ENCODE peak calls at places on chromosomes 6 and 20, in nine cellular contexts. One of them, this sample, is unnamed.

GRCh38 chr6:156833755-156834154 is 56.6 kb downstream of the ARID1B start:
- DNase-seq in K562: no peak
- DNase-seq in dorsolateral prefrontal cortex: no peak
- DNase-seq in CD8-positive, alpha-beta memory T cell: no peak
- DNase-seq in CD8-positive, alpha-beta T cell: no peak
- DNase-seq in PC-9: no peak
- DNase-seq in GM23338: no peak
- DNase-seq in tibial artery: no peak
- DNase-seq in H7: no peak
- DNase-seq in this sample: no peak

GRCh38 chr6:109002100-109002697 is 92.4 kb downstream of the SESN1 start:
- DNase-seq in K562: no peak
- DNase-seq in dorsolateral prefrontal cortex: no peak
- DNase-seq in CD8-positive, alpha-beta memory T cell: no peak
- DNase-seq in CD8-positive, alpha-beta T cell: no peak
- DNase-seq in PC-9: no peak
- DNase-seq in GM23338: no peak
- DNase-seq in tibial artery: peak; percentile 37
- DNase-seq in H7: no peak
- DNase-seq in this sample: no peak

GRCh38 chr20:50245561-50246366 is 55.1 kb downstream of the CEBPB start:
- DNase-seq in K562: no peak
- DNase-seq in dorsolateral prefrontal cortex: no peak
- DNase-seq in CD8-positive, alpha-beta memory T cell: no peak
- DNase-seq in CD8-positive, alpha-beta T cell: no peak
- DNase-seq in PC-9: no peak
- DNase-seq in GM23338: no peak
- DNase-seq in tibial artery: no peak
- DNase-seq in H7: no peak
- DNase-seq in this sample: no peak

GRCh38 chr6:44229376-44230033 is 6.1 kb downstream of the SLC29A1 start:
- DNase-seq in K562: no peak
- DNase-seq in dorsolateral prefrontal cortex: no peak
- DNase-seq in CD8-positive, alpha-beta memory T cell: no peak
- DNase-seq in CD8-positive, alpha-beta T cell: no peak
- DNase-seq in PC-9: no peak
- DNase-seq in GM23338: no peak
- DNase-seq in tibial artery: no peak
- DNase-seq in H7: peak; percentile 22
- DNase-seq in this sample: no peak

GRCh38 chr6:18493421-18493891 is 106.3 kb downstream of the RNF144B start:
- DNase-seq in K562: no peak
- DNase-seq in dorsolateral prefrontal cortex: no peak
- DNase-seq in CD8-positive, alpha-beta memory T cell: no peak
- DNase-seq in CD8-positive, alpha-beta T cell: no peak
- DNase-seq in PC-9: peak; percentile 67
- DNase-seq in GM23338: no peak
- DNase-seq in tibial artery: no peak
- DNase-seq in H7: no peak
- DNase-seq in this sample: no peak

GRCh38 chr20:47821481-47822100 is 36.3 kb upstream of the SULF2 start:
- DNase-seq in K562: no peak
- DNase-seq in dorsolateral prefrontal cortex: no peak
- DNase-seq in CD8-positive, alpha-beta memory T cell: no peak
- DNase-seq in CD8-positive, alpha-beta T cell: no peak
- DNase-seq in PC-9: peak; percentile 82
- DNase-seq in GM23338: no peak
- DNase-seq in tibial artery: no peak
- DNase-seq in H7: no peak
- DNase-seq in this sample: no peak

GRCh38 chr6:170146640-170147039 is 144.2 kb downstream of the DLL1 start:
- DNase-seq in K562: no peak
- DNase-seq in dorsolateral prefrontal cortex: no peak
- DNase-seq in CD8-positive, alpha-beta memory T cell: no peak
- DNase-seq in CD8-positive, alpha-beta T cell: no peak
- DNase-seq in PC-9: no peak
- DNase-seq in GM23338: no peak
- DNase-seq in tibial artery: no peak
- DNase-seq in H7: no peak
- DNase-seq in this sample: no peak

GRCh38 chr6:134628154-134628553 is 310.2 kb upstream of the SGK1 start:
- DNase-seq in K562: no peak
- DNase-seq in dorsolateral prefrontal cortex: no peak
- DNase-seq in CD8-positive, alpha-beta memory T cell: no peak
- DNase-seq in CD8-positive, alpha-beta T cell: no peak
- DNase-seq in PC-9: no peak
- DNase-seq in GM23338: no peak
- DNase-seq in tibial artery: no peak
- DNase-seq in H7: no peak
- DNase-seq in this sample: no peak

GRCh38 chr20:23966927-23967615 is 21.5 kb downstream of the GGTLC1 start:
- DNase-seq in K562: no peak
- DNase-seq in dorsolateral prefrontal cortex: no peak
- DNase-seq in CD8-positive, alpha-beta memory T cell: no peak
- DNase-seq in CD8-positive, alpha-beta T cell: no peak
- DNase-seq in PC-9: no peak
- DNase-seq in GM23338: no peak
- DNase-seq in tibial artery: no peak
- DNase-seq in H7: no peak
- DNase-seq in this sample: no peak

GRCh38 chr6:105015482-105015881 is 58.6 kb downstream of the LIN28B start:
- DNase-seq in K562: no peak
- DNase-seq in dorsolateral prefrontal cortex: no peak
- DNase-seq in CD8-positive, alpha-beta memory T cell: no peak
- DNase-seq in CD8-positive, alpha-beta T cell: no peak
- DNase-seq in PC-9: no peak
- DNase-seq in GM23338: no peak
- DNase-seq in tibial artery: no peak
- DNase-seq in H7: no peak
- DNase-seq in this sample: no peak

GRCh38 chr6:144578385-144579350 is 293.5 kb downstream of the UTRN start:
- DNase-seq in K562: no peak
- DNase-seq in dorsolateral prefrontal cortex: no peak
- DNase-seq in CD8-positive, alpha-beta memory T cell: no peak
- DNase-seq in CD8-positive, alpha-beta T cell: no peak
- DNase-seq in PC-9: no peak
- DNase-seq in GM23338: no peak
- DNase-seq in tibial artery: no peak
- DNase-seq in H7: no peak
- DNase-seq in this sample: no peak

GRCh38 chr20:1509237-1509636 is 18.0 kb upstream of the SIRPB2 start:
- DNase-seq in K562: no peak
- DNase-seq in dorsolateral prefrontal cortex: peak; percentile 50
- DNase-seq in CD8-positive, alpha-beta memory T cell: no peak
- DNase-seq in CD8-positive, alpha-beta T cell: peak; percentile 12
- DNase-seq in PC-9: no peak
- DNase-seq in GM23338: peak; percentile 45
- DNase-seq in tibial artery: no peak
- DNase-seq in H7: no peak
- DNase-seq in this sample: peak; percentile 42

DNA sequence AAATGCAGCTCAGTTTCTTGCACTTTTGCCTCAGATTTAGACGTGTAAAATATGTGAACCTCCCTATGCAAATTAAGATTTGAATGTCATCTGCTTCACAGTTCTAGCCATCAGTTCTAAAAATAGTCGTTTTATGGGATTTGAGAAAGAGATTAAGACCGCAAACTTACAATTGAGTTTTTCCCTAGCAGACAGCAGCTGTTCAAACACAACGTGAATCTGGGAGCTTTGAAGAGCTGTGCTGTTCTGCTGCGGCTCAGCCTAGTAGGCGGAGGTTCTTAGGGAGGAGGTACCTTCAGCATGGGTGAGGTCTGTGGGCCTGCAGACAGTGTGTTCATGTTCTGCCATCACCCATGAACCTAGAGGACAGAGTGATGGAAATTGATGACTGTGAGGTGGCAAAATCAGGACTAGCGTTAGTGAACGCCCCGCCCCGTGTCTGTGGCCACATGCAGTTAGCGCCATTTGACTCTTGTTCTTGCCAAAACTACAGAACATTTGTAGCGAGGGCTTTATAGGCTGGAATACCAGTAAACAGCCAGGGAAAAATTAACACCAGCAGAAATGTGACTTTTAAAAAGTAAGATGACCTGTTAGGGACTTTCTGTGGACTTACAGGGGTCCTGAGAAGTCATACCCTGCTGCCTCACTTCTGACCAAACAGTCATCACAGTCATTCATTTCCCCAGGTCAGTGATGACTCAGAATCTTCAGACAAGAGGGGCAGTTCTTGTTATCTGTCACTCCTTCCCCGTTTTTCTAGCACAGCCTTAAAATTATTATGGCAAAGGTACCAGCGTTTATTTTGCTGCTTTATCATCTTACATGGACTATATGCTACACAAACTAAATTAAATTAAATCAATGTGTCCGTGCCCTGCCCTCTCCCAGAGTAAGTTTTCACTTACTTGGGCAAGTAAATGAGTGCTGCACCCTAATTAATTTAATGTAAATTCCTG is 84.3 kb upstream of the TMEM181 start:
- DNase-seq in K562: peak; percentile 47
- DNase-seq in dorsolateral prefrontal cortex: peak; percentile 41
- DNase-seq in CD8-positive, alpha-beta memory T cell: no peak
- DNase-seq in CD8-positive, alpha-beta T cell: no peak
- DNase-seq in PC-9: no peak
- DNase-seq in GM23338: no peak
- DNase-seq in tibial artery: no peak
- DNase-seq in H7: no peak
- DNase-seq in this sample: peak; percentile 20
- H3K4me3 ChIP-seq in K562: no peak overlapping the region
- H3K4me3 ChIP-seq in dorsolateral prefrontal cortex: no peak overlapping the region
- H3K4me3 ChIP-seq in CD8-positive, alpha-beta memory T cell: no peak overlapping the region
- H3K4me3 ChIP-seq in CD8-positive, alpha-beta T cell: no peak overlapping the region
- H3K4me3 ChIP-seq in PC-9: peak overlapping the region; percentile 12
- H3K4me3 ChIP-seq in GM23338: no peak overlapping the region
- H3K4me3 ChIP-seq in tibial artery: no peak overlapping the region
- H3K4me3 ChIP-seq in H7: no peak overlapping the region
- H3K4me3 ChIP-seq in this sample: no peak overlapping the region

GRCh38 chr6:40163924-40164323 is 229.7 kb upstream of the MOCS1 start:
- DNase-seq in K562: peak; percentile 13
- DNase-seq in dorsolateral prefrontal cortex: no peak
- DNase-seq in CD8-positive, alpha-beta memory T cell: no peak
- DNase-seq in CD8-positive, alpha-beta T cell: no peak
- DNase-seq in PC-9: no peak
- DNase-seq in GM23338: peak; percentile 4
- DNase-seq in tibial artery: no peak
- DNase-seq in H7: no peak
- DNase-seq in this sample: no peak
- H3K4me3 ChIP-seq in K562: peak overlapping the region; percentile 39
- H3K4me3 ChIP-seq in dorsolateral prefrontal cortex: no peak overlapping the region
- H3K4me3 ChIP-seq in CD8-positive, alpha-beta memory T cell: no peak overlapping the region
- H3K4me3 ChIP-seq in CD8-positive, alpha-beta T cell: no peak overlapping the region
- H3K4me3 ChIP-seq in PC-9: no peak overlapping the region
- H3K4me3 ChIP-seq in GM23338: no peak overlapping the region
- H3K4me3 ChIP-seq in tibial artery: no peak overlapping the region
- H3K4me3 ChIP-seq in H7: no peak overlapping the region
- H3K4me3 ChIP-seq in this sample: no peak overlapping the region

GRCh38 chr20:3889489-3890409 is 562 bp downstream of the PANK2 start:
- DNase-seq in K562: peak; percentile 74
- DNase-seq in dorsolateral prefrontal cortex: no peak
- DNase-seq in CD8-positive, alpha-beta memory T cell: peak; percentile 27
- DNase-seq in CD8-positive, alpha-beta T cell: peak; percentile 38
- DNase-seq in PC-9: peak; percentile 16
- DNase-seq in GM23338: peak; percentile 39
- DNase-seq in tibial artery: peak; percentile 4
- DNase-seq in H7: peak; percentile 74
- DNase-seq in this sample: no peak

GRCh38 chr20:3890410-3890751 is 1.2 kb downstream of the PANK2 start:
- DNase-seq in K562: no peak
- DNase-seq in dorsolateral prefrontal cortex: no peak
- DNase-seq in CD8-positive, alpha-beta memory T cell: no peak
- DNase-seq in CD8-positive, alpha-beta T cell: no peak
- DNase-seq in PC-9: no peak
- DNase-seq in GM23338: peak; percentile 55
- DNase-seq in tibial artery: peak; percentile 19
- DNase-seq in H7: no peak
- DNase-seq in this sample: no peak

GRCh38 chr20:3887870-3888614 is 1.1 kb upstream of the PANK2 start:
- DNase-seq in K562: no peak
- DNase-seq in dorsolateral prefrontal cortex: no peak
- DNase-seq in CD8-positive, alpha-beta memory T cell: no peak
- DNase-seq in CD8-positive, alpha-beta T cell: no peak
- DNase-seq in PC-9: no peak
- DNase-seq in GM23338: peak; percentile 19
- DNase-seq in tibial artery: peak; percentile 25
- DNase-seq in H7: peak; percentile 35
- DNase-seq in this sample: peak; percentile 28

GRCh38 chr20:3888622-3889488 is at the start of gene PANK2:
- DNase-seq in K562: peak; percentile 93
- DNase-seq in dorsolateral prefrontal cortex: peak; percentile 99
- DNase-seq in CD8-positive, alpha-beta memory T cell: peak; percentile 95
- DNase-seq in CD8-positive, alpha-beta T cell: peak; percentile 96
- DNase-seq in PC-9: peak; percentile 99
- DNase-seq in GM23338: peak; percentile 100
- DNase-seq in tibial artery: peak; percentile 99
- DNase-seq in H7: peak; percentile 99
- DNase-seq in this sample: peak; percentile 100

DNA sequence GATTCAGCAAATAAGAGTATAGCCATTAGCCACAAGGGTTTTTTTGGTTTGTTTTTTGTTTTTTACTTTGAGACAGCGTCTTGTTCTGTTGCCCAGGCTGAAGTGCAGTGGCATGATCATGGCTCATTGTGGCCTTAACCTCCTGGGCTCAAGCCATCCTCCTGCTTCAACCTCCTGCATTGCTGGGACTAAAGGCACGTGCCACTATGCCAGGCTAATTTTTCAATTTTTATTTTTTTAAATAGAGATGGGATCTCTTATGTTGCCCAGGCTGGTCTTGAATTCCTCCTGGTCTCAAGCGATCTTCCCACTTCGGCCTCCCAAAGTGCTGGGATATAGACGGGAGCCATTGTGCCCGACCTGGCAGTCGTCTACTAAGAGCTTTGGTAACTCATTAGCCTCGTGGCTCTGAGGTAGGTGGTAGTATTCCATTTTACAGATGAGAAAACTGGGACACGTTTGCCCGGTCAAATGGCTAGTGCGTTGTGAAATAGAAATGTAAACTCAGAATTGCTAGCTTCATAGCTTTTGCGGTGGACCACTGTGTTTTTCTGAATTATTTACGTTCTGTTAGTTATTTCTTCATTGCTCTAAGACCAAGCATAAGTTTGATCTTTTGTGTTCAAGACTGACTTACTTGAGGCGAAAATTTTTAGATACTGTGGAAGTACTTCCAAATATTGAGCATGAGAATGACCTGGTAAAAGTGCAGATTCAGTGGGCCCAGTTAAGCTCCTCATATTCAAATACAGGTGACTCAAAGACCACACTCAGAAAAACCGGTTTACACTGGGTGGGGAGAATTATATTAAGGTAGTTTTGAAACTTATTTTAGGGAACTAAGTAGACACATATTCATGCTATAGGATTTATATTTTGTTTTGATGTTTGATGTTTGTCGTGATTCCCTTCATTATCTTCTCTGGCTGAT is 2.1 kb downstream of the PANK2 start:
- DNase-seq in K562: no peak
- DNase-seq in dorsolateral prefrontal cortex: no peak
- DNase-seq in CD8-positive, alpha-beta memory T cell: no peak
- DNase-seq in CD8-positive, alpha-beta T cell: no peak
- DNase-seq in PC-9: no peak
- DNase-seq in GM23338: no peak
- DNase-seq in tibial artery: peak; percentile 16
- DNase-seq in H7: no peak
- DNase-seq in this sample: no peak
- H3K4me3 ChIP-seq in K562: peak overlapping the region; percentile 95
- H3K4me3 ChIP-seq in dorsolateral prefrontal cortex: peak overlapping the region; percentile 96
- H3K4me3 ChIP-seq in CD8-positive, alpha-beta memory T cell: peak overlapping the region; percentile 84
- H3K4me3 ChIP-seq in CD8-positive, alpha-beta T cell: peak overlapping the region; percentile 97
- H3K4me3 ChIP-seq in PC-9: peak overlapping the region; percentile 71
- H3K4me3 ChIP-seq in GM23338: peak overlapping the region; percentile 92
- H3K4me3 ChIP-seq in tibial artery: peak overlapping the region; percentile 100
- H3K4me3 ChIP-seq in H7: peak overlapping the region; percentile 86
- H3K4me3 ChIP-seq in this sample: peak overlapping the region; percentile 92

GRCh38 chr20:51492167-51493092 is 50.1 kb downstream of the NFATC2 start:
- DNase-seq in K562: peak; percentile 82
- DNase-seq in dorsolateral prefrontal cortex: no peak
- DNase-seq in CD8-positive, alpha-beta memory T cell: no peak
- DNase-seq in CD8-positive, alpha-beta T cell: no peak
- DNase-seq in PC-9: no peak
- DNase-seq in GM23338: peak; percentile 28
- DNase-seq in tibial artery: peak; percentile 42
- DNase-seq in H7: peak; percentile 62
- DNase-seq in this sample: peak; percentile 26
- H3K4me3 ChIP-seq in K562: peak overlapping the region; percentile 34
- H3K4me3 ChIP-seq in dorsolateral prefrontal cortex: peak overlapping the region; percentile 16
- H3K4me3 ChIP-seq in CD8-positive, alpha-beta memory T cell: no peak overlapping the region
- H3K4me3 ChIP-seq in CD8-positive, alpha-beta T cell: no peak overlapping the region
- H3K4me3 ChIP-seq in PC-9: no peak overlapping the region
- H3K4me3 ChIP-seq in GM23338: no peak overlapping the region
- H3K4me3 ChIP-seq in tibial artery: peak overlapping the region; percentile 21
- H3K4me3 ChIP-seq in H7: no peak overlapping the region
- H3K4me3 ChIP-seq in this sample: no peak overlapping the region